ENCODE peak calls at places on chromosome 10, in five cellular contexts. U is lower lobe of right lung; T is activated naive CD8-positive, alpha-beta T cell treated with anti-CD3 and anti-CD28 coated beads, Interleukin-2, amount 10 ng/mL, durations not matched to agents 7 days and 5 days; R is GM20000; P is activated T-cell treated with anti-CD3 and anti-CD28 coated beads, Interleukin-2, amount 50 U/mL, for 1 hour. B is an unnamed sample.

GRCh38 chr10:57799625-57800024 is 468.1 kb downstream of the IPMK start:
- DNase-seq in T (no peak), P (no peak), U (no peak), R (no peak), B (no peak)

GRCh38 chr10:53580465-53580864 is 807.9 kb upstream of the MBL2 start:
- DNase-seq in P (no peak), R (no peak), U (no peak), T (no peak), B (no peak)

GRCh38 chr10:108956149-108956548 is 967.2 kb downstream of the XPNPEP1 start:
- DNase-seq in T (no peak), P (no peak), R (no peak), U (no peak), B (no peak)

GRCh38 chr10:35421553-35422178 is 85.4 kb downstream of the CCNY start:
- DNase-seq in T (no peak), P (no peak), R (no peak), U (no peak), B (peak; percentile 56)

GRCh38 chr10:14072541-14072940 is 258.2 kb downstream of the FRMD4A start:
- DNase-seq in P (no peak), U (no peak), R (no peak), T (no peak), B (no peak)

GRCh38 chr10:17236468-17236886 is 8.4 kb downstream of the VIM start:
- DNase-seq in T (no peak), U (no peak), P (no peak), R (no peak), B (no peak)

GRCh38 chr10:83990126-83990525 is 149.2 kb upstream of the GHITM start:
- DNase-seq in R (no peak), U (no peak), P (no peak), T (no peak), B (no peak)

GRCh38 chr10:31761156-31761555 is 167.5 kb downstream of the ARHGAP12 start:
- DNase-seq in P (no peak), T (no peak), U (no peak), R (no peak), B (peak; percentile 39)

GRCh38 chr10:3472705-3473078 is 300.1 kb upstream of the PITRM1 start:
- DNase-seq in R (no peak), T (no peak), P (no peak), U (no peak), B (no peak)

GRCh38 chr10:86900955-86901354 is 56.5 kb downstream of the MMRN2 start:
- DNase-seq in P (no peak), U (peak; percentile 62), R (no peak), T (no peak), B (peak; percentile 61)

GRCh38 chr10:50988792-50989191 is 85.5 kb upstream of the PRKG1 start:
- DNase-seq in P (no peak), U (no peak), T (no peak), R (peak; percentile 33), B (peak; percentile 13)

GRCh38 chr10:104080762-104081161 is 4.9 kb downstream of the COL17A1 start:
- DNase-seq in R (peak; percentile 34), P (no peak), T (no peak), U (no peak), B (peak; percentile 50)

GRCh38 chr10:109913351-109913902 is 9.9 kb downstream of the XPNPEP1 start:
- DNase-seq in U (no peak), R (no peak), P (no peak), T (no peak), B (no peak)

GRCh38 chr10:35126062-35126529 is 550 bp upstream of the CREM start:
- DNase-seq in R (no peak), P (peak; percentile 23), T (no peak), U (no peak), B (no peak)

GRCh38 chr10:80460399-80461207 is 6.5 kb downstream of the TSPAN14 start:
- DNase-seq in P (no peak), T (no peak), R (no peak), U (peak; percentile 82), B (peak; percentile 83)

GRCh38 chr10:103921750-103922195 is 3.8 kb upstream of the STN1 start:
- DNase-seq in P (peak; percentile 24), U (no peak), R (peak; percentile 59), T (no peak), B (peak; percentile 21)

GRCh38 chr10:129883029-129883428 is 81.0 kb downstream of the EBF3 start:
- DNase-seq in T (no peak), U (no peak), P (no peak), R (no peak), B (no peak)

GRCh38 chr10:119205926-119206602 is 1.3 kb upstream of the GRK5 start:
- DNase-seq in R (peak; percentile 75), T (peak; percentile 67), U (peak; percentile 81), P (no peak), B (peak; percentile 41)

GRCh38 chr10:78203915-78204818 is 170.5 kb downstream of the RPS24 start:
- DNase-seq in T (no peak), U (peak; percentile 62), R (no peak), P (no peak), B (peak; percentile 81)

B was measured in hepatocyte.